ENCODE peak calls at places on chromosomes 6 and 20, in four cellular contexts. Y, F, J and S are unnamed samples.

GRCh38 chr20:15446373-15446772 is 1109.0 kb upstream of the FLRT3 start:
- DNase-seq in Y (peak; percentile 54), F (peak; percentile 11), J (no peak), S (peak; percentile 15)

GRCh38 chr6:159819932-159820640 is 20.0 kb downstream of the PNLDC1 start:
- DNase-seq in Y (no peak), F (no peak), J (no peak), S (no peak)

GRCh38 chr6:137518584-137518983 is 24.4 kb upstream of the OLIG3 start:
- DNase-seq in Y (no peak), F (no peak), J (no peak), S (no peak)

GRCh38 chr20:11454966-11455799 is 462.5 kb upstream of the BTBD3 start:
- DNase-seq in Y (no peak), F (no peak), J (peak; percentile 17), S (no peak)

GRCh38 chr6:31825553-31825952 is 2.0 kb upstream of the HSPA1B start:
- DNase-seq in Y (no peak), F (no peak), J (no peak), S (no peak)

GRCh38 chr20:21225215-21225947 is 77.8 kb upstream of the XRN2 start:
- DNase-seq in Y (no peak), F (no peak), J (no peak), S (no peak)

GRCh38 chr6:43665376-43665775 is 20.5 kb downstream of the RSPH9 start:
- DNase-seq in Y (no peak), F (no peak), J (no peak), S (no peak)

GRCh38 chr6:85490516-85491248 is 40.8 kb downstream of the NT5E start:
- DNase-seq in Y (no peak), F (no peak), J (no peak), S (no peak)

GRCh38 chr6:137033828-137034227 is 10.9 kb downstream of the IL20RA start:
- DNase-seq in Y (no peak), F (no peak), J (no peak), S (no peak)

GRCh38 chr6:118468682-118469465 is 79.2 kb upstream of the PLN start:
- DNase-seq in Y (no peak), F (no peak), J (no peak), S (no peak)

GRCh38 chr6:157198425-157199279 is 124.7 kb downstream of the TMEM242 start:
- DNase-seq in Y (peak; percentile 76), F (peak; percentile 41), J (peak; percentile 88), S (peak; percentile 53)

GRCh38 chr6:39086294-39086693 is 28.7 kb downstream of the SAYSD1 start:
- DNase-seq in Y (no peak), F (no peak), J (no peak), S (no peak)

GRCh38 chr6:45378324-45378926 is 691 bp upstream of the SUPT3H start:
- DNase-seq in Y (no peak), F (peak; percentile 45), J (no peak), S (peak; percentile 45)

GRCh38 chr6:44487611-44488010 is 100.1 kb downstream of the CDC5L start:
- DNase-seq in Y (no peak), F (no peak), J (no peak), S (no peak)

GRCh38 chr6:33147807-33148666 is 44.2 kb downstream of the COL11A2 start:
- DNase-seq in Y (peak; percentile 63), F (no peak), J (no peak), S (no peak)

GRCh38 chr6:120056085-120056484 is 706.5 kb upstream of the MAN1A1 start:
- DNase-seq in Y (no peak), F (no peak), J (no peak), S (no peak)

GRCh38 chr6:72861935-72862432 is 240.1 kb downstream of the KCNQ5 start:
- DNase-seq in Y (no peak), F (no peak), J (no peak), S (no peak)

GRCh38 chr6:133241088-133241900 is at the start of gene EYA4:
- DNase-seq in Y (no peak), F (peak; percentile 50), J (no peak), S (peak; percentile 44)

GRCh38 chr20:21102691-21103311 is 3.4 kb downstream of the LINC00237 start:
- DNase-seq in Y (no peak), F (peak; percentile 42), J (peak; percentile 47), S (peak; percentile 40)

GRCh38 chr6:162964703-162965140 is 236.9 kb downstream of the PACRG start:
- DNase-seq in Y (peak; percentile 59), F (no peak), J (no peak), S (peak; percentile 61)

GRCh38 chr6:20175810-20176209 is 36.5 kb downstream of the MBOAT1 start:
- DNase-seq in Y (no peak), F (no peak), J (no peak), S (no peak)

GRCh38 chr6:113490356-113490755 is 366.8 kb upstream of the MARCKS start:
- DNase-seq in Y (no peak), F (no peak), J (no peak), S (no peak)

GRCh38 chr6:108771421-108771820 is 76.8 kb upstream of the ARMC2 start:
- DNase-seq in Y (no peak), F (no peak), J (no peak), S (no peak)

GRCh38 chr6:33619166-33619565 is 2.0 kb upstream of the ITPR3 start:
- DNase-seq in Y (no peak), F (no peak), J (no peak), S (no peak)

GRCh38 chr6:112701201-112701600 is 354.1 kb downstream of the RFPL4B start:
- DNase-seq in Y (no peak), F (no peak), J (no peak), S (no peak)

GRCh38 chr6:161668665-161669064 is 394.8 kb upstream of the AGPAT4 start:
- DNase-seq in Y (no peak), F (no peak), J (no peak), S (no peak)

GRCh38 chr6:91860951-91861350 is 1274.1 kb upstream of the MAP3K7 start:
- DNase-seq in Y (no peak), F (no peak), J (no peak), S (no peak)

GRCh38 chr20:64064145-64064698 is 1.2 kb downstream of the TCEA2 start:
- DNase-seq in Y (peak; percentile 87), F (no peak), J (no peak), S (no peak)
- H3K27ac ChIP-seq in Y (peak overlapping the region; percentile 70), F (peak overlapping the region; percentile 89), J (no peak overlapping the region), S (peak overlapping the region; percentile 91)

GRCh38 chr6:41892921-41893564 is 2.1 kb downstream of the USP49 start:
- DNase-seq in Y (no peak), F (no peak), J (no peak), S (no peak)
- H3K4me3 ChIP-seq in Y (no peak overlapping the region), F (no peak overlapping the region), J (no peak overlapping the region), S (no peak overlapping the region)

DNA sequence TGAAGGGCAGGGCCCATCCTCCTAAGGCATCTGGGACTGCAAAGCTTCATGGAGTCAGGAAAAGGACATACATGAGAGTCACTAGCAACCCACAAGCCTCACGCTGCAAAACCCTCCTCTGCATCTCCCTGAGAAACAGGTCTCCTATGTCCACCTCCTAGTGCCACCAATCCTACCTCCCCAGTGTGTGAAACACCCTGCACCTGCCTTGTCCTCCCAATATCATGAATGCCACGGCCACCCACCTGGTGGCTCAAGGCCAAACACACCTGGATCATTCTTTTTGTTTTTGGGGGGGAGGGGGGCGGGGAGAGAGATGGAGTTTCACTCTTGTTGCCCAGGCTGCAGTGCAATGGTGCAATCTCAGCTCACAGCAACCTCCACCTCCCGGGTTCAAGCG is 90.5 kb downstream of the ZMYND8 start:
- DNase-seq in Y (no peak), F (no peak), J (no peak), S (no peak)
- H3K4me1 ChIP-seq in Y (peaks cover 39% of the 10 kb centered on the region), F (peaks cover 17% of the 10 kb centered on the region), J (no peaks in the 10 kb centered on the region), S (peaks cover 46% of the 10 kb centered on the region)

GRCh38 chr6:82365011-82365751 is 1.6 kb downstream of the TPBG start:
- DNase-seq in Y (no peak), F (peak; percentile 12), J (peak; percentile 16), S (no peak)
- H3K27ac ChIP-seq in Y (peak overlapping the region; percentile 63), F (peak overlapping the region; percentile 85), J (peak overlapping the region; percentile 80), S (peak overlapping the region; percentile 77)

GRCh38 chr6:1554241-1554880 is 55.4 kb upstream of the FOXC1 start:
- DNase-seq in Y (no peak), F (no peak), J (no peak), S (no peak)
- H3K4me3 ChIP-seq in Y (no peak overlapping the region), F (peak overlapping the region; percentile 64), J (peak overlapping the region; percentile 45), S (peak overlapping the region; percentile 67)